ENCODE peak calls at places on chromosomes 1 and 21, in eight cellular contexts. One of them, this sample, is unnamed.

GRCh38 chr1:222911866-222912265 is 97.0 kb downstream of the DISP1 start:
- DNase-seq in CD8-positive, alpha-beta T cell: no peak
- DNase-seq in tibial nerve: no peak
- DNase-seq in prostate gland: no peak
- DNase-seq in bronchial epithelial cell: no peak
- DNase-seq in small intestine: no peak
- DNase-seq in fibroblast of lung: no peak
- DNase-seq in PC-3: no peak
- DNase-seq in this sample: no peak

GRCh38 chr1:104092698-104093097 is 343.0 kb downstream of the AMY1C start:
- DNase-seq in prostate gland: no peak
- DNase-seq in small intestine: no peak
- DNase-seq in CD8-positive, alpha-beta T cell: no peak
- DNase-seq in fibroblast of lung: no peak
- DNase-seq in tibial nerve: no peak
- DNase-seq in PC-3: no peak
- DNase-seq in bronchial epithelial cell: no peak
- DNase-seq in this sample: no peak

GRCh38 chr1:2080140-2080539 is 29.9 kb downstream of the PRKCZ start:
- DNase-seq in CD8-positive, alpha-beta T cell: no peak
- DNase-seq in PC-3: no peak
- DNase-seq in small intestine: no peak
- DNase-seq in prostate gland: no peak
- DNase-seq in fibroblast of lung: no peak
- DNase-seq in tibial nerve: no peak
- DNase-seq in bronchial epithelial cell: no peak
- DNase-seq in this sample: no peak

GRCh38 chr1:220451541-220451940 is 76.4 kb upstream of the MARK1 start:
- DNase-seq in prostate gland: no peak
- DNase-seq in tibial nerve: no peak
- DNase-seq in PC-3: no peak
- DNase-seq in CD8-positive, alpha-beta T cell: no peak
- DNase-seq in bronchial epithelial cell: no peak
- DNase-seq in fibroblast of lung: no peak
- DNase-seq in small intestine: peak; percentile 25
- DNase-seq in this sample: no peak

GRCh38 chr1:84286071-84286470 is 15.4 kb upstream of the SAMD13 start:
- DNase-seq in fibroblast of lung: peak; percentile 34
- DNase-seq in CD8-positive, alpha-beta T cell: no peak
- DNase-seq in prostate gland: no peak
- DNase-seq in PC-3: peak; percentile 34
- DNase-seq in small intestine: no peak
- DNase-seq in tibial nerve: no peak
- DNase-seq in bronchial epithelial cell: peak; percentile 82
- DNase-seq in this sample: no peak

GRCh38 chr1:1073743-1074587 is at the start of gene RNF223:
- DNase-seq in PC-3: peak; percentile 98
- DNase-seq in tibial nerve: no peak
- DNase-seq in small intestine: peak; percentile 83
- DNase-seq in CD8-positive, alpha-beta T cell: no peak
- DNase-seq in prostate gland: peak; percentile 82
- DNase-seq in fibroblast of lung: no peak
- DNase-seq in bronchial epithelial cell: peak; percentile 46
- DNase-seq in this sample: no peak

GRCh38 chr1:2098301-2098698 is 48.1 kb downstream of the PRKCZ start:
- DNase-seq in CD8-positive, alpha-beta T cell: no peak
- DNase-seq in bronchial epithelial cell: no peak
- DNase-seq in prostate gland: no peak
- DNase-seq in fibroblast of lung: no peak
- DNase-seq in PC-3: no peak
- DNase-seq in tibial nerve: no peak
- DNase-seq in small intestine: peak; percentile 88
- DNase-seq in this sample: peak; percentile 67

GRCh38 chr1:201028473-201028889 is 5.0 kb upstream of the KIF21B start:
- DNase-seq in CD8-positive, alpha-beta T cell: no peak
- DNase-seq in tibial nerve: peak; percentile 50
- DNase-seq in fibroblast of lung: peak; percentile 17
- DNase-seq in bronchial epithelial cell: no peak
- DNase-seq in PC-3: no peak
- DNase-seq in prostate gland: no peak
- DNase-seq in small intestine: peak; percentile 98
- DNase-seq in this sample: no peak

GRCh38 chr21:28737671-28738279 is 254.9 kb downstream of the LTN1 start:
- DNase-seq in tibial nerve: no peak
- DNase-seq in prostate gland: no peak
- DNase-seq in PC-3: peak; percentile 78
- DNase-seq in fibroblast of lung: peak; percentile 30
- DNase-seq in CD8-positive, alpha-beta T cell: no peak
- DNase-seq in small intestine: no peak
- DNase-seq in bronchial epithelial cell: peak; percentile 80
- DNase-seq in this sample: no peak

GRCh38 chr1:220896088-220896487 is 16.8 kb downstream of the HLX start:
- DNase-seq in small intestine: no peak
- DNase-seq in bronchial epithelial cell: no peak
- DNase-seq in tibial nerve: no peak
- DNase-seq in CD8-positive, alpha-beta T cell: no peak
- DNase-seq in PC-3: no peak
- DNase-seq in prostate gland: no peak
- DNase-seq in fibroblast of lung: no peak
- DNase-seq in this sample: no peak

GRCh38 chr1:54238353-54239040 is 38.5 kb downstream of the MRPL37 start:
- DNase-seq in tibial nerve: no peak
- DNase-seq in CD8-positive, alpha-beta T cell: no peak
- DNase-seq in prostate gland: no peak
- DNase-seq in PC-3: no peak
- DNase-seq in small intestine: no peak
- DNase-seq in bronchial epithelial cell: no peak
- DNase-seq in fibroblast of lung: no peak
- DNase-seq in this sample: no peak
- H3K36me3 ChIP-seq in tibial nerve: peaks cover 78% of the 10 kb centered on the region
- H3K36me3 ChIP-seq in CD8-positive, alpha-beta T cell: peaks cover 33% of the 10 kb centered on the region
- H3K36me3 ChIP-seq in prostate gland: peaks cover 26% of the 10 kb centered on the region
- H3K36me3 ChIP-seq in PC-3: no peaks in the 10 kb centered on the region
- H3K36me3 ChIP-seq in small intestine: peaks cover 8% of the 10 kb centered on the region
- H3K36me3 ChIP-seq in bronchial epithelial cell: peaks cover 1% of the 10 kb centered on the region
- H3K36me3 ChIP-seq in fibroblast of lung: peaks cover 4% of the 10 kb centered on the region
- H3K36me3 ChIP-seq in this sample: peaks cover 8% of the 10 kb centered on the region

GRCh38 chr1:14759843-14760242 is 161.4 kb downstream of the KAZN start:
- DNase-seq in prostate gland: no peak
- DNase-seq in PC-3: no peak
- DNase-seq in fibroblast of lung: no peak
- DNase-seq in CD8-positive, alpha-beta T cell: no peak
- DNase-seq in tibial nerve: no peak
- DNase-seq in bronchial epithelial cell: peak; percentile 13
- DNase-seq in small intestine: no peak
- DNase-seq in this sample: no peak
- H3K36me3 ChIP-seq in prostate gland: no peaks in the 10 kb centered on the region
- H3K36me3 ChIP-seq in PC-3: no peaks in the 10 kb centered on the region
- H3K36me3 ChIP-seq in fibroblast of lung: no peaks in the 10 kb centered on the region
- H3K36me3 ChIP-seq in CD8-positive, alpha-beta T cell: no peaks in the 10 kb centered on the region
- H3K36me3 ChIP-seq in tibial nerve: no peaks in the 10 kb centered on the region
- H3K36me3 ChIP-seq in bronchial epithelial cell: no peaks in the 10 kb centered on the region
- H3K36me3 ChIP-seq in small intestine: no peaks in the 10 kb centered on the region
- H3K36me3 ChIP-seq in this sample: no peaks in the 10 kb centered on the region

GRCh38 chr21:43015906-43016540 is 41.7 kb downstream of the PKNOX1 start:
- DNase-seq in tibial nerve: no peak
- DNase-seq in bronchial epithelial cell: no peak
- DNase-seq in prostate gland: no peak
- DNase-seq in CD8-positive, alpha-beta T cell: no peak
- DNase-seq in PC-3: no peak
- DNase-seq in fibroblast of lung: no peak
- DNase-seq in small intestine: no peak
- DNase-seq in this sample: peak; percentile 84

GRCh38 chr21:43006874-43007208 is 32.5 kb downstream of the PKNOX1 start:
- DNase-seq in PC-3: no peak
- DNase-seq in small intestine: no peak
- DNase-seq in prostate gland: no peak
- DNase-seq in tibial nerve: no peak
- DNase-seq in CD8-positive, alpha-beta T cell: no peak
- DNase-seq in bronchial epithelial cell: no peak
- DNase-seq in fibroblast of lung: peak; percentile 31
- DNase-seq in this sample: no peak

GRCh38 chr21:43016728-43017127 is 42.4 kb downstream of the PKNOX1 start:
- DNase-seq in tibial nerve: no peak
- DNase-seq in fibroblast of lung: no peak
- DNase-seq in bronchial epithelial cell: no peak
- DNase-seq in prostate gland: no peak
- DNase-seq in small intestine: no peak
- DNase-seq in CD8-positive, alpha-beta T cell: no peak
- DNase-seq in PC-3: no peak
- DNase-seq in this sample: no peak

GRCh38 chr21:43018519-43018918 is 44.2 kb downstream of the PKNOX1 start:
- DNase-seq in bronchial epithelial cell: no peak
- DNase-seq in fibroblast of lung: no peak
- DNase-seq in PC-3: no peak
- DNase-seq in small intestine: no peak
- DNase-seq in prostate gland: no peak
- DNase-seq in CD8-positive, alpha-beta T cell: no peak
- DNase-seq in tibial nerve: no peak
- DNase-seq in this sample: no peak

GRCh38 chr21:43012596-43012995 is 38.2 kb downstream of the PKNOX1 start:
- DNase-seq in fibroblast of lung: no peak
- DNase-seq in CD8-positive, alpha-beta T cell: no peak
- DNase-seq in bronchial epithelial cell: peak; percentile 73
- DNase-seq in PC-3: peak; percentile 66
- DNase-seq in small intestine: no peak
- DNase-seq in prostate gland: no peak
- DNase-seq in tibial nerve: no peak
- DNase-seq in this sample: no peak
- H3K36me3 ChIP-seq in fibroblast of lung: peaks cover 8% of the 10 kb centered on the region
- H3K36me3 ChIP-seq in CD8-positive, alpha-beta T cell: peaks cover 25% of the 10 kb centered on the region
- H3K36me3 ChIP-seq in bronchial epithelial cell: peaks cover 7% of the 10 kb centered on the region
- H3K36me3 ChIP-seq in PC-3: peaks cover 24% of the 10 kb centered on the region
- H3K36me3 ChIP-seq in small intestine: peaks cover 10% of the 10 kb centered on the region
- H3K36me3 ChIP-seq in prostate gland: no peaks in the 10 kb centered on the region
- H3K36me3 ChIP-seq in tibial nerve: peaks cover 91% of the 10 kb centered on the region
- H3K36me3 ChIP-seq in this sample: peaks cover 6% of the 10 kb centered on the region

GRCh38 chr1:164678289-164678688 is 119.3 kb downstream of the PBX1 start:
- DNase-seq in small intestine: no peak
- DNase-seq in fibroblast of lung: peak; percentile 23
- DNase-seq in bronchial epithelial cell: no peak
- DNase-seq in prostate gland: no peak
- DNase-seq in CD8-positive, alpha-beta T cell: no peak
- DNase-seq in tibial nerve: no peak
- DNase-seq in PC-3: no peak
- DNase-seq in this sample: no peak
- H3K36me3 ChIP-seq in small intestine: peaks cover 3% of the 10 kb centered on the region
- H3K36me3 ChIP-seq in fibroblast of lung: no peaks in the 10 kb centered on the region
- H3K36me3 ChIP-seq in bronchial epithelial cell: no peaks in the 10 kb centered on the region
- H3K36me3 ChIP-seq in prostate gland: no peaks in the 10 kb centered on the region
- H3K36me3 ChIP-seq in CD8-positive, alpha-beta T cell: no peaks in the 10 kb centered on the region
- H3K36me3 ChIP-seq in tibial nerve: peaks cover 3% of the 10 kb centered on the region
- H3K36me3 ChIP-seq in PC-3: no peaks in the 10 kb centered on the region
- H3K36me3 ChIP-seq in this sample: no peaks in the 10 kb centered on the region

GRCh38 chr1:66984491-66984890 is 59.7 kb downstream of the MIER1 start:
- DNase-seq in small intestine: peak; percentile 44
- DNase-seq in fibroblast of lung: no peak
- DNase-seq in prostate gland: no peak
- DNase-seq in CD8-positive, alpha-beta T cell: no peak
- DNase-seq in PC-3: no peak
- DNase-seq in bronchial epithelial cell: no peak
- DNase-seq in tibial nerve: no peak
- DNase-seq in this sample: no peak
- H3K36me3 ChIP-seq in small intestine: peaks cover 3% of the 10 kb centered on the region
- H3K36me3 ChIP-seq in fibroblast of lung: peaks cover 6% of the 10 kb centered on the region
- H3K36me3 ChIP-seq in prostate gland: no peaks in the 10 kb centered on the region
- H3K36me3 ChIP-seq in CD8-positive, alpha-beta T cell: peaks cover 33% of the 10 kb centered on the region
- H3K36me3 ChIP-seq in PC-3: peaks cover 37% of the 10 kb centered on the region
- H3K36me3 ChIP-seq in bronchial epithelial cell: peaks cover 6% of the 10 kb centered on the region
- H3K36me3 ChIP-seq in tibial nerve: peaks cover 63% of the 10 kb centered on the region
- H3K36me3 ChIP-seq in this sample: peaks cover 7% of the 10 kb centered on the region

DNA sequence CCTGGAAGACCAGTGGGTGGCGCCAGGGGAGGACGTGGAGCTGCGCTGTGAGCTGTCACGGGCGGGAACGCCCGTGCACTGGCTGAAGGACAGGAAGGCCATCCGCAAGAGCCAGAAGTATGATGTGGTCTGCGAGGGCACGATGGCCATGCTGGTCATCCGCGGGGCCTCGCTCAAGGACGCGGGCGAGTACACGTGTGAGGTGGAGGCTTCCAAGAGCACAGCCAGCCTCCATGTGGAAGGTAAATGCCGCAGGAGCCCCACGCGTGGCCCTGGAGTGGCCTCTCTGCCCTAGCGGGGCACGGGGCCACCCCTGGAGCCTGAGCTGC is 75.2 kb downstream of the OBSCN start:
- DNase-seq in CD8-positive, alpha-beta T cell: no peak
- DNase-seq in PC-3: no peak
- DNase-seq in prostate gland: no peak
- DNase-seq in small intestine: no peak
- DNase-seq in tibial nerve: no peak
- DNase-seq in fibroblast of lung: no peak
- DNase-seq in bronchial epithelial cell: no peak
- DNase-seq in this sample: no peak
- H3K36me3 ChIP-seq in CD8-positive, alpha-beta T cell: no peaks in the 10 kb centered on the region
- H3K36me3 ChIP-seq in PC-3: peaks cover 3% of the 10 kb centered on the region
- H3K36me3 ChIP-seq in prostate gland: no peaks in the 10 kb centered on the region
- H3K36me3 ChIP-seq in small intestine: peaks cover 2% of the 10 kb centered on the region
- H3K36me3 ChIP-seq in tibial nerve: peaks cover 63% of the 10 kb centered on the region
- H3K36me3 ChIP-seq in fibroblast of lung: no peaks in the 10 kb centered on the region
- H3K36me3 ChIP-seq in bronchial epithelial cell: peaks cover 7% of the 10 kb centered on the region
- H3K36me3 ChIP-seq in this sample: no peaks in the 10 kb centered on the region

This sample was measured in thyroid gland.